ENCODE peak calls at places on chromosomes 16 and 17, in five cellular contexts. T is epithelial cell of esophagus, K is MM.1S, X is fibroblast of mammary gland, Y is GM23338. I is an unnamed sample.

GRCh38 chr16:56950881-56951771 is 10.6 kb upstream of the CETP start:
- DNase-seq in T (peak; percentile 52), K (peak; percentile 63), X (peak; percentile 61), Y (peak; percentile 82), I (peak; percentile 36)

GRCh38 chr17:63772801-63773271 is 561 bp downstream of the CCDC47 start:
- DNase-seq in T (peak; percentile 57), K (peak; percentile 26), X (peak; percentile 34), Y (peak; percentile 9), I (no peak)

GRCh38 chr16:81650982-81651562 is 128.0 kb upstream of the PLCG2 start:
- DNase-seq in T (no peak), K (no peak), X (peak; percentile 29), Y (peak; percentile 55), I (no peak)

GRCh38 chr16:56776562-56776961 is 46.6 kb downstream of the NUP93 start:
- DNase-seq in T (peak; percentile 58), K (no peak), X (peak; percentile 52), Y (no peak), I (no peak)

GRCh38 chr17:50280801-50281441 is 6.7 kb downstream of the TMEM92 start:
- DNase-seq in T (no peak), K (no peak), X (no peak), Y (no peak), I (no peak)

GRCh38 chr17:40541060-40541872 is 24.0 kb downstream of the CCR7 start:
- DNase-seq in T (no peak), K (no peak), X (no peak), Y (no peak), I (peak; percentile 75)

GRCh38 chr17:31584436-31585279 is 193.2 kb downstream of the RAB11FIP4 start:
- DNase-seq in T (no peak), K (no peak), X (no peak), Y (no peak), I (no peak)

GRCh38 chr16:88510091-88510719 is 57.1 kb downstream of the ZFPM1 start:
- DNase-seq in T (peak; percentile 84), K (no peak), X (no peak), Y (no peak), I (no peak)

GRCh38 chr17:68057531-68057952 is 22.0 kb downstream of the KPNA2 start:
- DNase-seq in T (peak; percentile 38), K (peak; percentile 29), X (peak; percentile 60), Y (peak; percentile 44), I (peak; percentile 35)

GRCh38 chr17:71966459-71967313 is 154.1 kb upstream of the SOX9 start:
- DNase-seq in T (peak; percentile 33), K (no peak), X (no peak), Y (no peak), I (no peak)

GRCh38 chr17:62083651-62084050 is 18.6 kb upstream of the MED13 start:
- DNase-seq in T (no peak), K (no peak), X (no peak), Y (no peak), I (no peak)

GRCh38 chr17:50462446-50462845 is 6.2 kb downstream of the CHAD start:
- DNase-seq in T (no peak), K (no peak), X (no peak), Y (no peak), I (no peak)

GRCh38 chr16:67391424-67392300 is 1.6 kb downstream of the TPPP3 start:
- DNase-seq in T (no peak), K (no peak), X (no peak), Y (no peak), I (no peak)
- H3K4me3 ChIP-seq in T (no peak overlapping the region), K (no peak overlapping the region), X (no peak overlapping the region), Y (no peak overlapping the region), I (no peak overlapping the region)

GRCh38 chr16:7545251-7545650 is 212.6 kb downstream of the RBFOX1 start:
- DNase-seq in T (no peak), K (no peak), X (no peak), Y (no peak), I (no peak)
- H3K4me3 ChIP-seq in T (no peak overlapping the region), K (no peak overlapping the region), X (no peak overlapping the region), Y (no peak overlapping the region), I (no peak overlapping the region)

DNA sequence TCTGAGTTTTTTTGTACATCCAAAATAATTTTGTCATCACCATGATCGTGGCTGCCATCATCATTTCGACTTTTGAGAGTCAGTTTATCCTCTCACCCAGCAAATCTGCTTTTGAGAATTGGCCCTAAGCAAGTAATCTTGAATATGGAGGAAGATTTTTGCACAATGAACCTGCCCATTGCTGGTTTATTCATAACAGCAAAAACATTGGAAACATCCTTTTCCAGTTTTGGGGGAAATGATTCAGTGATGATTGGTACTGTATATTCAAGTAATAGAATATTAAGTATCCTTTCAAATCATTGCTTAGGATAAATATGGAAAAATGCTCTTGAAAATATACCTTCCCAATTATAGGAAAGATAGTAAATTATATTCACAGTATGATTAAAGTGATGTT is 53.1 kb downstream of the PRKCA start:
- DNase-seq in T (no peak), K (no peak), X (peak; percentile 23), Y (no peak), I (no peak)
- H3K4me3 ChIP-seq in T (no peak overlapping the region), K (no peak overlapping the region), X (no peak overlapping the region), Y (no peak overlapping the region), I (no peak overlapping the region)

GRCh38 chr17:77423589-77424451 is 283.1 kb downstream of the SEC14L1 start:
- DNase-seq in T (peak; percentile 90), K (no peak), X (peak; percentile 97), Y (no peak), I (no peak)
- H3K4me3 ChIP-seq in T (no peak overlapping the region), K (no peak overlapping the region), X (no peak overlapping the region), Y (no peak overlapping the region), I (no peak overlapping the region)

I was measured in Jurkat, Clone E6-1.